ENCODE peak calls at places on chromosomes 1 and 21, in five cellular contexts. T is heart left ventricle, E is tibial nerve, N is HFF-Myc, L is bronchial epithelial cell. R is an unnamed sample.
A peak's percentile ranks its signal among the peaks of the same experiment; 100 is the strongest.

GRCh38 chr1:200354243-200354642 is 55.6 kb downstream of the ZNF281 start:
- DNase-seq in T (no peak), L (peak; percentile 53), N (no peak), E (no peak), R (no peak)

GRCh38 chr1:152313319-152313801 is 11.7 kb downstream of the FLG start:
- DNase-seq in T (no peak), L (no peak), N (no peak), E (no peak), R (no peak)

GRCh38 chr1:4027492-4028138 is 127.5 kb upstream of the C1orf174 start:
- DNase-seq in L (no peak), T (no peak), N (no peak), E (no peak), R (no peak)

GRCh38 chr21:37877888-37878684 is 38.2 kb downstream of the KCNJ6 start:
- DNase-seq in E (no peak), L (no peak), T (no peak), N (no peak), R (no peak)

GRCh38 chr1:181219938-181220337 is 131.4 kb downstream of the IER5 start:
- DNase-seq in T (no peak), L (peak; percentile 57), N (no peak), E (no peak), R (no peak)

GRCh38 chr1:21621761-21622436 is 47.3 kb downstream of the RAP1GAP start:
- DNase-seq in N (no peak), T (no peak), E (no peak), L (peak; percentile 24), R (no peak)

GRCh38 chr1:6554907-6555778 is at the start of gene TAS1R1:
- DNase-seq in N (no peak), L (no peak), T (peak; percentile 61), E (no peak), R (no peak)

GRCh38 chr1:118335372-118335771 is 150.3 kb upstream of the SPAG17 start:
- DNase-seq in T (no peak), L (peak; percentile 85), E (no peak), N (peak; percentile 50), R (peak; percentile 46)

GRCh38 chr1:97297611-97298010 is 576.0 kb downstream of the PTBP2 start:
- DNase-seq in E (no peak), N (no peak), T (no peak), L (no peak), R (no peak)

GRCh38 chr1:212495843-212496494 is 63.2 kb downstream of the NENF start:
- DNase-seq in N (no peak), T (no peak), E (no peak), L (no peak), R (no peak)

GRCh38 chr1:223844521-223844961 is 1.2 kb downstream of the TP53BP2 start:
- DNase-seq in E (no peak), T (no peak), N (no peak), L (peak; percentile 31), R (no peak)

GRCh38 chr1:156994277-156994676 is 51.3 kb downstream of the ARHGEF11 start:
- DNase-seq in T (no peak), L (no peak), N (no peak), E (no peak), R (no peak)

GRCh38 chr1:229857585-229857984 is 209.5 kb upstream of the GALNT2 start:
- DNase-seq in N (no peak), T (no peak), E (no peak), L (no peak), R (peak; percentile 31)

GRCh38 chr21:37848721-37849490 is 67.4 kb downstream of the KCNJ6 start:
- DNase-seq in N (no peak), E (no peak), T (no peak), L (no peak), R (peak; percentile 49)

GRCh38 chr1:67376381-67376780 is 53.8 kb downstream of the SERBP1 start:
- DNase-seq in N (no peak), L (peak; percentile 40), E (no peak), T (no peak), R (no peak)

GRCh38 chr1:201750934-201751333 is 78.0 kb upstream of the IPO9 start:
- DNase-seq in N (no peak), E (no peak), L (peak; percentile 51), T (no peak), R (peak; percentile 69)

DNA sequence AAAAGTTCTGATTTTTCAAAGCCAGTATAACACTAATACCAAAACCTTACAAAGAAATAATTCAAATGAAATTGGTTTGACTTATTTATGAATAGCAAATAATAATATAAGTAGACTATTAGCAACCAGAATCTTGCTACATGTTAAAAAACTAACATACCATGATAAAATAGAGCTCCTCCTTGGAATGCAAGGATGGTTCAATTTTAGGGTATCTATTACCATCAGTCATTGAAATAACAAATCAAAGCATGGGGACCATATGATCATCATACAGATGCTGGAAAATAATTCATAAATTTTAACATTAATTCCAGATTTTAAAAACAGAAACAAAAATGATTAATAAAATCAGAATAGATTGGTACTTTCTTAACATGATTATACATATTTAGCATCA is 66.3 kb downstream of the RRAGC start:
- DNase-seq in L (no peak), T (no peak), E (no peak), N (no peak), R (no peak)
- H3K4me3 ChIP-seq in L (no peak overlapping the region), T (no peak overlapping the region), E (no peak overlapping the region), N (no peak overlapping the region), R (no peak overlapping the region)

DNA sequence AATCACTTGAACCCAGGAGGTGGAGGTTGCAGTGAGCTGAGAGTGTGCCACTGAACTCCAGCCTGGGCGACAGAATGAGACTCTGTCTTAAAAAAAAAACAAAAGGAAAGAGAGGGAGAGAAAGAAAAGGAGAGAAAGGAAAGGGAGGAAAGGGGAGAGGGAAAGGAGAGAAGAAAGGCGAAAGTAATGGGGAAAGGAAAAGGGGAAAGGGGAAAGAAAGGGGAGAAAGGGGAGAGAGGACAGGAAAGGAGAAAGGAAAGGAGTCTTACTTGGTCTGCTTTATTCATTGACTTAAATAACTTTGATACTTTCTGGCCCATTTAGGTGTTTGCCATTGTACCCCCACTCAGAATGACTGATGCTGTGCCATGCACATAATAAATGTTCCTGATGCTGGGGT is 11.8 kb downstream of the NSUN4 start:
- DNase-seq in E (no peak), L (no peak), N (no peak), T (no peak), R (no peak)
- TF ChIP-seq CTCF in E (no peak), L (no peak), N (no peak), T (no peak), R (no peak)

GRCh38 chr21:7947422-7947821 is 2574.0 kb upstream of the TPTE start:
- DNase-seq in E (no peak), T (no peak), L (no peak), N (no peak), R (no peak)
- H3K4me3 ChIP-seq in E (no peak overlapping the region), T (no peak overlapping the region), L (no peak overlapping the region), N (no peak overlapping the region), R (no peak overlapping the region)

GRCh38 chr1:208681878-208682663 is 437.9 kb upstream of the PLXNA2 start:
- DNase-seq in N (no peak), E (no peak), L (no peak), T (no peak), R (no peak)
- TF ChIP-seq CTCF in N (no peak), E (no peak), L (no peak), T (no peak), R (no peak)

GRCh38 chr1:42323551-42323950 is 11.5 kb downstream of the FOXJ3 start:
- DNase-seq in N (no peak), L (no peak), E (no peak), T (no peak), R (no peak)
- H3K4me3 ChIP-seq in N (no peak overlapping the region), L (no peak overlapping the region), E (no peak overlapping the region), T (no peak overlapping the region), R (no peak overlapping the region)

GRCh38 chr1:18229620-18230019 is 122.0 kb downstream of the IGSF21 start:
- DNase-seq in L (no peak), T (no peak), E (no peak), N (no peak), R (no peak)
- TF ChIP-seq CTCF in L (no peak), T (no peak), E (no peak), N (no peak), R (no peak)

DNA sequence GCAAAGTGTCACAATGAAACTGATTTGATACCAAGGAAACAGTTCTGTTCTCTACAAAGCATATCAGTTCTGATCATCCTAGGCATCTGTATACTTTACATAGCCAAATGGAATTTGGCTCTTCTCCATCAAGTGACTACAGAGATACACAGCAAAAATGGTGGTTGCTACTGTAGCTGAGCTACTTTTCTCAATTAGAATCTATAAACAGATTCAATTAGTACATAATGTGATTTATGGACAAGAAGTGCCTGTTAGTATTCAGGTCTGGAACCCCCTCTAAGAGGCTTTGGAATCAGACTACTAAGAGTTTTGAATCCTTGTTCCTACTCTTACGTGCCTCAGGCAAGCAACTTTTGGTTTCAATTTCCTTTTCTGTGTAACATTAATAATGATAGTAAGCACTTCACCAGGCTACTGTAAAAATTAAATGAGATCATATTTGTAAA is 25.5 kb downstream of the C21orf91 start:
- DNase-seq in T (no peak), N (no peak), E (no peak), L (no peak), R (peak; percentile 60)
- H3K4me3 ChIP-seq in T (peak overlapping the region; percentile 40), N (no peak overlapping the region), E (peak overlapping the region; percentile 13), L (no peak overlapping the region), R (peak overlapping the region; percentile 6)

GRCh38 chr21:42973991-42974831 is at the start of gene PKNOX1:
- DNase-seq in N (peak; percentile 94), L (peak; percentile 90), E (peak; percentile 95), T (peak; percentile 100), R (peak; percentile 99)
- TF ChIP-seq CTCF in N (no peak), L (no peak), E (no peak), T (no peak), R (no peak)

R was measured in astrocyte of the spinal cord.